ENCODE peak calls at places on chromosomes 1 and 21, in six cellular contexts. H is K562, Q is uterus, D is cardiac muscle cell, Y is dorsolateral prefrontal cortex, B is right atrium auricular region. J is an unnamed sample.

GRCh38 chr1:36088577-36089392 is at the start of gene ADPRS:
- DNase-seq in Q (peak; percentile 86), D (peak; percentile 93), B (peak; percentile 87), H (peak; percentile 96), Y (peak; percentile 85), J (peak; percentile 96)

GRCh38 chr21:37198989-37199924 is 67.9 kb downstream of the VPS26C start:
- DNase-seq in B (no peak), H (no peak), D (peak; percentile 42), Y (no peak), Q (no peak), J (no peak)

GRCh38 chr1:174659823-174660222 is 212.1 kb downstream of the GPR52 start:
- DNase-seq in H (no peak), Q (no peak), Y (no peak), B (no peak), D (peak; percentile 5), J (no peak)

GRCh38 chr1:174160109-174160473 is 771 bp downstream of the RABGAP1L start:
- DNase-seq in H (peak; percentile 85), B (peak; percentile 81), D (peak; percentile 23), Y (peak; percentile 29), Q (peak; percentile 24), J (peak; percentile 54)

GRCh38 chr21:36699026-36699545 is at the start of gene SIM2:
- DNase-seq in H (peak; percentile 20), D (peak; percentile 32), Y (no peak), Q (no peak), B (no peak), J (no peak)

GRCh38 chr1:26887125-26887524 is 3.0 kb downstream of the GPN2 start:
- DNase-seq in D (peak; percentile 61), B (no peak), H (peak; percentile 43), Y (no peak), Q (no peak), J (peak; percentile 45)

GRCh38 chr1:206982216-206982615 is 12.0 kb upstream of the FCAMR start:
- DNase-seq in Y (peak; percentile 46), Q (no peak), B (no peak), D (peak; percentile 62), H (peak; percentile 78), J (peak; percentile 68)

GRCh38 chr1:154497026-154497806 is 4.8 kb upstream of the TDRD10 start:
- DNase-seq in Q (peak; percentile 58), H (peak; percentile 90), B (peak; percentile 66), D (peak; percentile 32), Y (no peak), J (peak; percentile 65)

GRCh38 chr1:172450524-172450885 is 6.6 kb upstream of the PIGC start:
- DNase-seq in H (peak; percentile 20), Y (no peak), Q (no peak), B (no peak), D (no peak), J (no peak)

GRCh38 chr1:86515597-86515996 is 31.3 kb upstream of the CLCA4 start:
- DNase-seq in D (peak; percentile 33), B (no peak), Q (no peak), Y (no peak), H (peak; percentile 34), J (peak; percentile 18)

GRCh38 chr21:34974162-34974981 is 74.7 kb downstream of the RUNX1 start:
- DNase-seq in H (no peak), Q (no peak), B (no peak), D (no peak), Y (no peak), J (peak; percentile 87)

GRCh38 chr1:115454835-115455511 is 116.9 kb upstream of the NGF start:
- DNase-seq in H (no peak), Y (no peak), Q (no peak), B (no peak), D (peak; percentile 56), J (no peak)

GRCh38 chr1:50833216-50833615 is 126.9 kb downstream of the FAF1 start:
- DNase-seq in D (no peak), B (no peak), H (no peak), Y (no peak), Q (no peak), J (no peak)

GRCh38 chr1:147534386-147534785 is 6.9 kb upstream of the BCL9 start:
- DNase-seq in D (no peak), Y (no peak), Q (no peak), H (no peak), B (no peak), J (no peak)

GRCh38 chr1:99546432-99547416 is 99.2 kb upstream of the PALMD start:
- DNase-seq in Y (no peak), D (no peak), B (no peak), H (no peak), Q (no peak), J (no peak)

GRCh38 chr1:75067975-75068374 is 66.2 kb upstream of the LHX8 start:
- DNase-seq in B (no peak), Y (no peak), H (no peak), Q (no peak), D (no peak), J (no peak)

GRCh38 chr1:66637146-66637545 is 103.2 kb downstream of the SGIP1 start:
- DNase-seq in D (peak; percentile 41), Q (no peak), B (no peak), H (no peak), Y (no peak), J (no peak)

GRCh38 chr1:82226198-82226505 is 425.4 kb downstream of the ADGRL2 start:
- DNase-seq in D (peak; percentile 60), Q (no peak), Y (no peak), H (no peak), B (no peak), J (no peak)

GRCh38 chr1:9849691-9850441 is 26.1 kb upstream of the CLSTN1 start:
- DNase-seq in Y (no peak), D (no peak), B (no peak), H (peak; percentile 42), Q (no peak), J (peak; percentile 51)

GRCh38 chr1:216600730-216601426 is 122.4 kb downstream of the ESRRG start:
- DNase-seq in Y (peak; percentile 82), H (no peak), D (peak; percentile 84), Q (peak; percentile 46), B (peak; percentile 79), J (peak; percentile 49)
- TF ChIP-seq CTCF in Y (peak; percentile 42), H (no peak), D (peak; percentile 65), Q (no peak), B (peak; percentile 66), J (peak; percentile 27)

GRCh38 chr1:204405988-204406387 is 5.6 kb downstream of the PPP1R15B start:
- DNase-seq in Q (no peak), H (no peak), B (no peak), Y (no peak), D (no peak), J (no peak)
- H3K4me3 ChIP-seq in Q (no peak overlapping the region), H (peak overlapping the region; percentile 10), B (peak overlapping the region; percentile 80), Y (peak overlapping the region; percentile 96), D (no peak overlapping the region), J (peak overlapping the region; percentile 99)

GRCh38 chr1:63622847-63623566 is 29.8 kb downstream of the PGM1 start:
- DNase-seq in B (no peak), Q (no peak), H (no peak), Y (no peak), D (no peak), J (no peak)

GRCh38 chr1:63623952-63624351 is 30.7 kb downstream of the PGM1 start:
- DNase-seq in D (no peak), Y (no peak), H (no peak), B (no peak), Q (no peak), J (no peak)

GRCh38 chr1:63626222-63626621 is 33.0 kb downstream of the PGM1 start:
- DNase-seq in Y (no peak), D (peak; percentile 78), H (no peak), Q (peak; percentile 34), B (no peak), J (no peak)

GRCh38 chr1:63621698-63622097 is 28.5 kb downstream of the PGM1 start:
- DNase-seq in H (no peak), D (peak; percentile 47), Q (peak; percentile 34), Y (peak; percentile 58), B (no peak), J (no peak)

DNA sequence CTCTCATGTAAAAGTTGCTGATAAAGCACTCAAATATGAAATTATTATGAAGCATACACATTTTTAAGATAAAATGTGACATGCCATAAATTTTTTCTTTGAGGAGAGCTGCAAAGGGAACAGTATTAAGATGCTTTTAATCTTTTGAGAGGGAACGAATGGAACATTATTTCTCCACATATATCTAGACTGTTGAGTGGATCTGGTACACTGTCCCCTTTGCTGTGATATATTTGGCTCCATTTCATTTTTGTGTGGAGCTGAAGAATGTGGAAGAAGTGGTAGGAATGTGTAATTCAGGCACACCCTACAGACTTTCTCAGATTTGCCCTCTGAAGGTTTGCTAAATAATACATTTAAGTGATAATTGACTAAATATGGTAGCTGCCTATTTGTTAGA is 31.7 kb downstream of the PGM1 start:
- DNase-seq in Q (no peak), Y (no peak), B (no peak), D (peak; percentile 81), H (no peak), J (no peak)
- TF ChIP-seq CTCF in Q (no peak), Y (no peak), B (no peak), D (peak; percentile 32), H (no peak), J (no peak)

DNA sequence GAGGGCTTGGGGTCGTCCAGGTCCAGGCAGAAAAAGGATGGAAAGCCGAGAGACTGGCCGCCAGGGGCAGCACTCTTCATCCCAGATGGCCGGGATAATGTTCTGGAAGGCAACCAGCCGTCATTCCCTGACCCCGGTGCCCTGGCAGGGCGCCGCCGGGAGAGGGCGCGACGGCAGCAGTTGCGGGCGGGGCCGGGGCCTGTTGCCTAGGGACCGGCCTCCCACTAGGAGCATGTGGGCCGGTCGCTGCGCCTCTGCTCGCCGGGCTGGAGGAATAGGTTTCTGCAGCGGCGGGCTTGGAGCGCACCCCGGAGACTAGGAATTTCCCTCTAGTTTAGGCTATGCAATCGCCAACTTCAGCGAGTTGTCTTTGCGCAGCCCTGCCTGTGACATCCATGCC is 11.0 kb downstream of the DMRTB1 start:
- DNase-seq in B (peak; percentile 76), Y (no peak), Q (peak; percentile 56), D (peak; percentile 92), H (peak; percentile 69), J (no peak)
- H3K4me3 ChIP-seq in B (no peak overlapping the region), Y (peak overlapping the region; percentile 19), Q (no peak overlapping the region), D (no peak overlapping the region), H (no peak overlapping the region), J (no peak overlapping the region)

GRCh38 chr21:44742418-44743153 is 31.2 kb upstream of the TSPEAR start:
- DNase-seq in D (peak; percentile 30), Q (no peak), B (no peak), H (peak; percentile 41), Y (no peak), J (no peak)
- TF ChIP-seq CTCF in D (peak; percentile 34), Q (no peak), B (no peak), H (peak; percentile 35), Y (no peak), J (peak; percentile 3)

GRCh38 chr1:163068716-163069115 is 445 bp upstream of the RGS4 start:
- DNase-seq in Y (no peak), H (no peak), Q (no peak), B (no peak), D (peak; percentile 66), J (no peak)

GRCh38 chr1:163069655-163070277 is 605 bp downstream of the RGS4 start:
- DNase-seq in H (no peak), B (no peak), D (no peak), Q (no peak), Y (no peak), J (no peak)

GRCh38 chr1:163066686-163067085 is 2.5 kb upstream of the RGS4 start:
- DNase-seq in B (no peak), H (no peak), Q (no peak), Y (no peak), D (no peak), J (no peak)

GRCh38 chr1:163071381-163072255 is 2.5 kb downstream of the RGS4 start:
- DNase-seq in D (peak; percentile 91), Q (peak; percentile 39), Y (peak; percentile 63), B (peak; percentile 67), H (peak; percentile 60), J (peak; percentile 50)

GRCh38 chr1:163069142-163069541 is at the start of gene RGS4:
- DNase-seq in Y (peak; percentile 86), B (peak; percentile 61), D (peak; percentile 97), Q (peak; percentile 49), H (peak; percentile 4), J (no peak)
- H3K4me3 ChIP-seq in Y (peak within 1 kb of the TSS; percentile 50), B (peak within 1 kb of the TSS; percentile 40), D (peak within 1 kb of the TSS; percentile 19), Q (peak within 1 kb of the TSS; percentile 16), H (no peak within 1 kb of the TSS), J (no peak within 1 kb of the TSS)